ENCODE peak calls at places on chromosomes 12 and 14, in nine cellular contexts. One of them, this sample, is unnamed.
A peak's percentile ranks its signal among the peaks of the same experiment; 100 is the strongest.

GRCh38 chr12:46585854-46586621 is 213.5 kb upstream of the SLC38A2 start:
- DNase-seq in activated CD4-positive, alpha-beta T cell treated with anti-CD3 and anti-CD28 coated beads, Interleukin-2, amount 10 ng/mL, durations not matched to agents 7 days and 5 days: peak; percentile 82
- DNase-seq in activated T-cell treated with anti-CD3 and anti-CD28 coated beads, Interleukin-2, amount 50 U/mL, for 1 hour: no peak
- DNase-seq in T follicular helper cell: peak; percentile 10
- DNase-seq in ELR: peak; percentile 81
- DNase-seq in amygdala: no peak
- DNase-seq in effector CD4-positive, alpha-beta T cell: no peak
- DNase-seq in breast epithelium: no peak
- DNase-seq in CD4-positive, alpha-beta T cell: peak; percentile 21
- DNase-seq in this sample: no peak

GRCh38 chr12:70989232-70989631 is 68.7 kb upstream of the PTPRR start:
- DNase-seq in ELR: no peak
- DNase-seq in effector CD4-positive, alpha-beta T cell: no peak
- DNase-seq in amygdala: no peak
- DNase-seq in breast epithelium: no peak
- DNase-seq in CD4-positive, alpha-beta T cell: no peak
- DNase-seq in activated CD4-positive, alpha-beta T cell treated with anti-CD3 and anti-CD28 coated beads, Interleukin-2, amount 10 ng/mL, durations not matched to agents 7 days and 5 days: no peak
- DNase-seq in T follicular helper cell: no peak
- DNase-seq in activated T-cell treated with anti-CD3 and anti-CD28 coated beads, Interleukin-2, amount 50 U/mL, for 1 hour: no peak
- DNase-seq in this sample: no peak

GRCh38 chr12:43444940-43445564 is 107.0 kb downstream of the ADAMTS20 start:
- DNase-seq in T follicular helper cell: peak; percentile 30
- DNase-seq in activated CD4-positive, alpha-beta T cell treated with anti-CD3 and anti-CD28 coated beads, Interleukin-2, amount 10 ng/mL, durations not matched to agents 7 days and 5 days: peak; percentile 67
- DNase-seq in amygdala: no peak
- DNase-seq in breast epithelium: no peak
- DNase-seq in CD4-positive, alpha-beta T cell: peak; percentile 25
- DNase-seq in effector CD4-positive, alpha-beta T cell: peak; percentile 40
- DNase-seq in ELR: peak; percentile 66
- DNase-seq in activated T-cell treated with anti-CD3 and anti-CD28 coated beads, Interleukin-2, amount 50 U/mL, for 1 hour: peak; percentile 21
- DNase-seq in this sample: no peak

GRCh38 chr12:65598688-65599087 is 225.6 kb upstream of the HMGA2 start:
- DNase-seq in effector CD4-positive, alpha-beta T cell: no peak
- DNase-seq in breast epithelium: no peak
- DNase-seq in ELR: no peak
- DNase-seq in activated CD4-positive, alpha-beta T cell treated with anti-CD3 and anti-CD28 coated beads, Interleukin-2, amount 10 ng/mL, durations not matched to agents 7 days and 5 days: no peak
- DNase-seq in activated T-cell treated with anti-CD3 and anti-CD28 coated beads, Interleukin-2, amount 50 U/mL, for 1 hour: no peak
- DNase-seq in T follicular helper cell: no peak
- DNase-seq in amygdala: no peak
- DNase-seq in CD4-positive, alpha-beta T cell: no peak
- DNase-seq in this sample: no peak

GRCh38 chr14:50906326-50906725 is 34.5 kb downstream of the ABHD12B start:
- DNase-seq in amygdala: no peak
- DNase-seq in effector CD4-positive, alpha-beta T cell: no peak
- DNase-seq in activated T-cell treated with anti-CD3 and anti-CD28 coated beads, Interleukin-2, amount 50 U/mL, for 1 hour: no peak
- DNase-seq in CD4-positive, alpha-beta T cell: no peak
- DNase-seq in activated CD4-positive, alpha-beta T cell treated with anti-CD3 and anti-CD28 coated beads, Interleukin-2, amount 10 ng/mL, durations not matched to agents 7 days and 5 days: no peak
- DNase-seq in T follicular helper cell: no peak
- DNase-seq in ELR: no peak
- DNase-seq in breast epithelium: no peak
- DNase-seq in this sample: no peak

GRCh38 chr14:88904864-88905263 is 80.4 kb downstream of the TTC8 start:
- DNase-seq in ELR: no peak
- DNase-seq in activated T-cell treated with anti-CD3 and anti-CD28 coated beads, Interleukin-2, amount 50 U/mL, for 1 hour: no peak
- DNase-seq in activated CD4-positive, alpha-beta T cell treated with anti-CD3 and anti-CD28 coated beads, Interleukin-2, amount 10 ng/mL, durations not matched to agents 7 days and 5 days: no peak
- DNase-seq in T follicular helper cell: no peak
- DNase-seq in breast epithelium: no peak
- DNase-seq in amygdala: no peak
- DNase-seq in effector CD4-positive, alpha-beta T cell: no peak
- DNase-seq in CD4-positive, alpha-beta T cell: no peak
- DNase-seq in this sample: no peak

GRCh38 chr12:113232787-113233585 is 11.7 kb downstream of the TPCN1 start:
- DNase-seq in amygdala: peak; percentile 45
- DNase-seq in CD4-positive, alpha-beta T cell: peak; percentile 63
- DNase-seq in ELR: no peak
- DNase-seq in T follicular helper cell: peak; percentile 70
- DNase-seq in effector CD4-positive, alpha-beta T cell: peak; percentile 58
- DNase-seq in breast epithelium: no peak
- DNase-seq in activated T-cell treated with anti-CD3 and anti-CD28 coated beads, Interleukin-2, amount 50 U/mL, for 1 hour: peak; percentile 77
- DNase-seq in activated CD4-positive, alpha-beta T cell treated with anti-CD3 and anti-CD28 coated beads, Interleukin-2, amount 10 ng/mL, durations not matched to agents 7 days and 5 days: peak; percentile 70
- DNase-seq in this sample: peak; percentile 40

GRCh38 chr14:103129301-103130016 is 6.2 kb downstream of the TNFAIP2 start:
- DNase-seq in breast epithelium: no peak
- DNase-seq in ELR: peak; percentile 40
- DNase-seq in CD4-positive, alpha-beta T cell: no peak
- DNase-seq in activated T-cell treated with anti-CD3 and anti-CD28 coated beads, Interleukin-2, amount 50 U/mL, for 1 hour: no peak
- DNase-seq in amygdala: no peak
- DNase-seq in activated CD4-positive, alpha-beta T cell treated with anti-CD3 and anti-CD28 coated beads, Interleukin-2, amount 10 ng/mL, durations not matched to agents 7 days and 5 days: no peak
- DNase-seq in T follicular helper cell: no peak
- DNase-seq in effector CD4-positive, alpha-beta T cell: no peak
- DNase-seq in this sample: no peak

GRCh38 chr12:92764820-92765219 is 62.0 kb downstream of the PLEKHG7 start:
- DNase-seq in T follicular helper cell: no peak
- DNase-seq in CD4-positive, alpha-beta T cell: no peak
- DNase-seq in activated T-cell treated with anti-CD3 and anti-CD28 coated beads, Interleukin-2, amount 50 U/mL, for 1 hour: no peak
- DNase-seq in breast epithelium: no peak
- DNase-seq in activated CD4-positive, alpha-beta T cell treated with anti-CD3 and anti-CD28 coated beads, Interleukin-2, amount 10 ng/mL, durations not matched to agents 7 days and 5 days: no peak
- DNase-seq in amygdala: no peak
- DNase-seq in ELR: no peak
- DNase-seq in effector CD4-positive, alpha-beta T cell: no peak
- DNase-seq in this sample: no peak

GRCh38 chr12:14065094-14065493 is 83.7 kb upstream of the GRIN2B start:
- DNase-seq in breast epithelium: no peak
- DNase-seq in amygdala: no peak
- DNase-seq in ELR: no peak
- DNase-seq in activated CD4-positive, alpha-beta T cell treated with anti-CD3 and anti-CD28 coated beads, Interleukin-2, amount 10 ng/mL, durations not matched to agents 7 days and 5 days: no peak
- DNase-seq in effector CD4-positive, alpha-beta T cell: no peak
- DNase-seq in CD4-positive, alpha-beta T cell: no peak
- DNase-seq in T follicular helper cell: no peak
- DNase-seq in activated T-cell treated with anti-CD3 and anti-CD28 coated beads, Interleukin-2, amount 50 U/mL, for 1 hour: no peak
- DNase-seq in this sample: no peak

This sample was measured in central memory CD8-positive, alpha-beta T cell.